ENCODE peak calls at places on chromosome 14, in five cellular contexts. One of them, this sample, is unnamed.

GRCh38 chr14:70653662-70654061 is 11.9 kb downstream of the TTC9 start:
- DNase-seq in H9: no peak
- DNase-seq in H1: peak; percentile 54
- DNase-seq in neuronal stem cell: no peak
- DNase-seq in mesenchymal stem cell: no peak
- DNase-seq in this sample: no peak

GRCh38 chr14:101018561-101019290 is 115.2 kb upstream of the RTL1 start:
- DNase-seq in mesenchymal stem cell: no peak
- DNase-seq in H9: peak; percentile 10
- DNase-seq in H1: peak; percentile 1
- DNase-seq in neuronal stem cell: no peak
- DNase-seq in this sample: no peak

GRCh38 chr14:95784137-95784536 is 70.2 kb upstream of the TCL1A start:
- DNase-seq in mesenchymal stem cell: no peak
- DNase-seq in H1: no peak
- DNase-seq in neuronal stem cell: peak; percentile 58
- DNase-seq in H9: no peak
- DNase-seq in this sample: peak; percentile 69

GRCh38 chr14:30998100-30998706 is 27.2 kb upstream of the AP4S1 start:
- DNase-seq in H1: no peak
- DNase-seq in neuronal stem cell: no peak
- DNase-seq in mesenchymal stem cell: no peak
- DNase-seq in H9: no peak
- DNase-seq in this sample: no peak

GRCh38 chr14:64698899-64699298 is 5.3 kb upstream of the PLEKHG3 start:
- DNase-seq in neuronal stem cell: no peak
- DNase-seq in H9: no peak
- DNase-seq in H1: no peak
- DNase-seq in mesenchymal stem cell: peak; percentile 73
- DNase-seq in this sample: peak; percentile 25

GRCh38 chr14:60965402-60965801 is 15.5 kb downstream of the TRMT5 start:
- DNase-seq in H1: no peak
- DNase-seq in mesenchymal stem cell: peak; percentile 54
- DNase-seq in H9: no peak
- DNase-seq in neuronal stem cell: no peak
- DNase-seq in this sample: no peak

GRCh38 chr14:22555573-22556011 is 33.4 kb downstream of the DAD1 start:
- DNase-seq in H1: no peak
- DNase-seq in neuronal stem cell: no peak
- DNase-seq in mesenchymal stem cell: no peak
- DNase-seq in H9: no peak
- DNase-seq in this sample: no peak

GRCh38 chr14:61374284-61374683 is 52.9 kb downstream of the PRKCH start:
- DNase-seq in H1: no peak
- DNase-seq in neuronal stem cell: no peak
- DNase-seq in mesenchymal stem cell: no peak
- DNase-seq in H9: no peak
- DNase-seq in this sample: no peak

GRCh38 chr14:55707365-55707804 is 127.4 kb downstream of the KTN1 start:
- DNase-seq in H1: no peak
- DNase-seq in mesenchymal stem cell: peak; percentile 70
- DNase-seq in neuronal stem cell: no peak
- DNase-seq in H9: no peak
- DNase-seq in this sample: no peak

GRCh38 chr14:98062083-98062482 is 1209.9 kb downstream of the BCL11B start:
- DNase-seq in neuronal stem cell: no peak
- DNase-seq in H9: no peak
- DNase-seq in H1: no peak
- DNase-seq in mesenchymal stem cell: no peak
- DNase-seq in this sample: no peak

GRCh38 chr14:100691395-100692025 is 35.2 kb upstream of the DLK1 start:
- DNase-seq in H1: no peak
- DNase-seq in mesenchymal stem cell: no peak
- DNase-seq in neuronal stem cell: no peak
- DNase-seq in H9: no peak
- DNase-seq in this sample: no peak

GRCh38 chr14:62097824-62098223 is 335.6 kb downstream of the SNAPC1 start:
- DNase-seq in mesenchymal stem cell: no peak
- DNase-seq in H1: no peak
- DNase-seq in H9: no peak
- DNase-seq in neuronal stem cell: no peak
- DNase-seq in this sample: peak; percentile 5

GRCh38 chr14:59890676-59891075 is 20.1 kb upstream of the RTN1 start:
- DNase-seq in mesenchymal stem cell: no peak
- DNase-seq in neuronal stem cell: no peak
- DNase-seq in H9: no peak
- DNase-seq in H1: no peak
- DNase-seq in this sample: no peak

GRCh38 chr14:72883963-72884362 is 9.9 kb downstream of the DPF3 start:
- DNase-seq in H9: no peak
- DNase-seq in neuronal stem cell: no peak
- DNase-seq in H1: no peak
- DNase-seq in mesenchymal stem cell: no peak
- DNase-seq in this sample: no peak

GRCh38 chr14:49893309-49894213 is 679 bp downstream of the ARF6 start:
- DNase-seq in neuronal stem cell: peak; percentile 29
- DNase-seq in H9: no peak
- DNase-seq in H1: no peak
- DNase-seq in mesenchymal stem cell: peak; percentile 62
- DNase-seq in this sample: peak; percentile 48

GRCh38 chr14:87483651-87484260 is 509.2 kb downstream of the GALC start:
- DNase-seq in mesenchymal stem cell: peak; percentile 54
- DNase-seq in H1: no peak
- DNase-seq in neuronal stem cell: no peak
- DNase-seq in H9: no peak
- DNase-seq in this sample: no peak

GRCh38 chr14:105881021-105881930 is 354.9 kb downstream of the TMEM121 start:
- DNase-seq in H1: no peak
- DNase-seq in H9: no peak
- DNase-seq in mesenchymal stem cell: no peak
- DNase-seq in neuronal stem cell: no peak
- DNase-seq in this sample: no peak

GRCh38 chr14:69695664-69696527 is 71.0 kb upstream of the SRSF5 start:
- DNase-seq in neuronal stem cell: no peak
- DNase-seq in H9: no peak
- DNase-seq in mesenchymal stem cell: no peak
- DNase-seq in H1: no peak
- DNase-seq in this sample: no peak

GRCh38 chr14:23147676-23148075 is 28.6 kb upstream of the CEBPE start:
- DNase-seq in H9: no peak
- DNase-seq in neuronal stem cell: no peak
- DNase-seq in H1: no peak
- DNase-seq in mesenchymal stem cell: peak; percentile 58
- DNase-seq in this sample: no peak

GRCh38 chr14:91390165-91390778 is 27.3 kb downstream of the CCDC88C start:
- DNase-seq in H9: no peak
- DNase-seq in mesenchymal stem cell: no peak
- DNase-seq in H1: no peak
- DNase-seq in neuronal stem cell: no peak
- DNase-seq in this sample: no peak

GRCh38 chr14:55891692-55892091 is 226.5 kb upstream of the PELI2 start:
- DNase-seq in neuronal stem cell: no peak
- DNase-seq in mesenchymal stem cell: no peak
- DNase-seq in H1: no peak
- DNase-seq in H9: peak; percentile 51
- DNase-seq in this sample: no peak

GRCh38 chr14:61620130-61620946 is 75.0 kb upstream of the HIF1A start:
- DNase-seq in neuronal stem cell: no peak
- DNase-seq in mesenchymal stem cell: peak; percentile 80
- DNase-seq in H9: no peak
- DNase-seq in H1: no peak
- DNase-seq in this sample: peak; percentile 64

GRCh38 chr14:29724991-29725390 is 202.7 kb downstream of the PRKD1 start:
- DNase-seq in H9: peak; percentile 37
- DNase-seq in mesenchymal stem cell: peak; percentile 53
- DNase-seq in neuronal stem cell: peak; percentile 36
- DNase-seq in H1: no peak
- DNase-seq in this sample: no peak

GRCh38 chr14:105425823-105426247 is 6.2 kb downstream of the MTA1 start:
- DNase-seq in H9: no peak
- DNase-seq in mesenchymal stem cell: no peak
- DNase-seq in H1: no peak
- DNase-seq in neuronal stem cell: no peak
- DNase-seq in this sample: no peak

GRCh38 chr14:50920482-50921225 is 23.6 kb downstream of the PYGL start:
- DNase-seq in H9: no peak
- DNase-seq in H1: no peak
- DNase-seq in mesenchymal stem cell: peak; percentile 77
- DNase-seq in neuronal stem cell: peak; percentile 36
- DNase-seq in this sample: peak; percentile 93
- H3K4me2 ChIP-seq in H9: no peak overlapping the region
- H3K4me2 ChIP-seq in H1: no peak overlapping the region
- H3K4me2 ChIP-seq in mesenchymal stem cell: peak overlapping the region; percentile 44
- H3K4me2 ChIP-seq in neuronal stem cell: no peak overlapping the region
- H3K4me2 ChIP-seq in this sample: peak overlapping the region; percentile 53

DNA sequence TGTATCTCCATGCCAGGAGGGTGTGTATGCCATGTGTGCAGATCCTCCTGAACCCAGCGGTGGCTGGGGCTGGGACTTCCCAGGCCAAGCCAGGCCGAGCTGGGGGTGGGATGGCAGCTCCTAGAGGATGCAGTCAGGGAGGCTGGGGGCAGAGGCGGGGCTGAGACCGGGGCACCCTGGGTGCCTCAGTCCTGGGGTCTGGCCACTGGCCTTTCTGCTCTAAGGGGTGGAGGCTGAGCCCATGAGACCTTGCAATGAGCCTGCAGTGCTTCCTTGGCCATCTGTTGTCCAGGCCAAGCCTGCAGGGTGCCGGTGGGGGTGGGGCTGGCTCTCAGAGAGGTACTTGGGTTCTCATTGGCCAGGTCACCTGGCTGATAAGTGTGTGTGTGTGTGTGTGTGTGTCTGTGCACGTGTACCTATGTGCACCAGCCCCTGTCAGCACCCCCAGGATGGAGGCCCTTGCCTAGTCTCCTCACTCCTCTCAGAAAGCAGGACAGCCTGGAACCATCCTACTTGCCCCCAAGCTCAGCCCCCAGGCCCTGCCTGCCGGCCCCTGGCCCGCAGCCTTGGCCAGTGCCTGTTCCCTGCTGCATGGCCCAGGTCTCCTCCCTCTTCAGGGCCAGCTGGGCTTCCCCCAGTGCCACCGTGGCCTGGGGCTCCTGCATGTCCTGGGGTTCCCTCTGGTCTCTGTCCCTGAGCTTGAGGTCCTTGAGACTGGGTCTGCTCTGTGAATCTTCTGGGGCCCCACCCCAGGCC is 10.6 kb upstream of the TNFAIP2 start:
- DNase-seq in mesenchymal stem cell: no peak
- DNase-seq in neuronal stem cell: no peak
- DNase-seq in H1: no peak
- DNase-seq in H9: no peak
- DNase-seq in this sample: no peak
- H3K4ac ChIP-seq in mesenchymal stem cell: peak overlapping the region; percentile 37
- H3K4ac ChIP-seq in neuronal stem cell: no peak overlapping the region
- H3K4ac ChIP-seq in H1: peak overlapping the region; percentile 11
- H3K4ac ChIP-seq in H9: no peak overlapping the region
- H3K4ac ChIP-seq in this sample: no peak overlapping the region

DNA sequence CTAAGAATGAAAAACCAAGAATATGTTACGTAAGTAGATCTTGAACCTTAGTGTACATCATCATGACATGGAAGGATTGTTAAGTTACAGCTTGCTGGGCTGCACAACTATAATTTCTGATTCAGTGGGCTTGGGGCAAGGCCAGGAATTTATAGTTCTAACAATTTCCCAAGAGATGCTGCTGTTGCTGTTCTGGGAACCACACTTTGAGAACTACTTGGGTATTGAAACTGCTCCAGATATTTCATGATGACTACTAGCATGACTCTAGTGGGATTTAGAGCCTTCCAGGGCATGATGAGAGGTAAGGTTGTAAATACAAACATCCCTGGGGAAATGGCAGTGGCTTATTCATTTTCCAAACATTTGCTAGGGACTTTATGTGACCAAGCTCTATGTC is 904.8 kb upstream of the SEL1L start:
- DNase-seq in neuronal stem cell: no peak
- DNase-seq in mesenchymal stem cell: no peak
- DNase-seq in H9: no peak
- DNase-seq in H1: no peak
- DNase-seq in this sample: no peak
- H2BK12ac ChIP-seq in neuronal stem cell: no peak overlapping the region
- H2BK12ac ChIP-seq in mesenchymal stem cell: no peak overlapping the region
- H2BK12ac ChIP-seq in H9: no peak overlapping the region
- H2BK12ac ChIP-seq in H1: no peak overlapping the region
- H2BK12ac ChIP-seq in this sample: no peak overlapping the region

GRCh38 chr14:51818748-51819386 is 41.5 kb upstream of the GNG2 start:
- DNase-seq in mesenchymal stem cell: no peak
- DNase-seq in neuronal stem cell: no peak
- DNase-seq in H9: no peak
- DNase-seq in H1: no peak
- DNase-seq in this sample: no peak
- H3K4me2 ChIP-seq in mesenchymal stem cell: no peak overlapping the region
- H3K4me2 ChIP-seq in neuronal stem cell: no peak overlapping the region
- H3K4me2 ChIP-seq in H9: no peak overlapping the region
- H3K4me2 ChIP-seq in H1: no peak overlapping the region
- H3K4me2 ChIP-seq in this sample: no peak overlapping the region

GRCh38 chr14:104220225-104221070 is 82.1 kb downstream of the KIF26A start:
- DNase-seq in neuronal stem cell: no peak
- DNase-seq in H1: no peak
- DNase-seq in H9: no peak
- DNase-seq in mesenchymal stem cell: no peak
- DNase-seq in this sample: no peak
- H3K4ac ChIP-seq in neuronal stem cell: peak overlapping the region; percentile 53
- H3K4ac ChIP-seq in H1: no peak overlapping the region
- H3K4ac ChIP-seq in H9: no peak overlapping the region
- H3K4ac ChIP-seq in mesenchymal stem cell: no peak overlapping the region
- H3K4ac ChIP-seq in this sample: no peak overlapping the region

GRCh38 chr14:41285193-41285748 is 321.4 kb upstream of the LRFN5 start:
- DNase-seq in H1: peak; percentile 50
- DNase-seq in H9: no peak
- DNase-seq in mesenchymal stem cell: peak; percentile 56
- DNase-seq in neuronal stem cell: peak; percentile 57
- DNase-seq in this sample: peak; percentile 6

DNA sequence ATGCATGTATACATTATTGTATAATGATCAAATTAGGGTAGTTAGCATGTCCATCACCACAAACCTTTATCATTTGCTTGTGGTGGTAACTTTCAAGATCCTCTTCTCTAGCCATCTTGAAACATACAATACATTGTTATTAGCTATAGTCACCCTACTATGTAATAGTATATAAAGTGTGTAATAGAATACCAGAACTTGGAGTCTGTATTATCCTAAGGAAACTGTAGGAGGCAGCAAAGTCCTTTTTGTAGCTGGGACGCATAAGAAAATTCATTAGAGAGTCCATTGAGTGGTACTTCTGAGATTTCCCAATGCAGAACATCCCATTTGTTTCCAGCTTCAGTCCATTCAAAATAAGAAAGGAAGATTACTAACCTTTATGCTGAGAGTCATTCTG is 325.9 kb upstream of the LRFN5 start:
- DNase-seq in mesenchymal stem cell: peak; percentile 46
- DNase-seq in neuronal stem cell: no peak
- DNase-seq in H1: no peak
- DNase-seq in H9: no peak
- DNase-seq in this sample: no peak
- H2BK12ac ChIP-seq in mesenchymal stem cell: no peak overlapping the region
- H2BK12ac ChIP-seq in neuronal stem cell: no peak overlapping the region
- H2BK12ac ChIP-seq in H1: no peak overlapping the region
- H2BK12ac ChIP-seq in H9: no peak overlapping the region
- H2BK12ac ChIP-seq in this sample: no peak overlapping the region

GRCh38 chr14:78254911-78255431 is 84.8 kb downstream of the NRXN3 start:
- DNase-seq in mesenchymal stem cell: no peak
- DNase-seq in H9: no peak
- DNase-seq in H1: no peak
- DNase-seq in neuronal stem cell: no peak
- DNase-seq in this sample: no peak
- H3K4me2 ChIP-seq in mesenchymal stem cell: no peak overlapping the region
- H3K4me2 ChIP-seq in H9: no peak overlapping the region
- H3K4me2 ChIP-seq in H1: no peak overlapping the region
- H3K4me2 ChIP-seq in neuronal stem cell: no peak overlapping the region
- H3K4me2 ChIP-seq in this sample: no peak overlapping the region

This sample was measured in trophoblast cell.